ENCODE peak calls at places on chromosomes 6 and 20, in nine cellular contexts. O is GM20000, C is esophagus squamous epithelium, M is Panc1, V is psoas muscle, I is A549, P is BJ, R is GM12865, X is AG10803. T is an unnamed sample.
A peak's percentile ranks its signal among the peaks of the same experiment; 100 is the strongest.

GRCh38 chr6:11848852-11849731 is 70.5 kb upstream of the ADTRP start:
- DNase-seq in O (no peak), C (no peak), M (no peak), V (no peak), I (no peak), P (no peak), R (no peak), X (peak; percentile 45), T (peak; percentile 83)

GRCh38 chr20:13436530-13436929 is 202.2 kb downstream of the TASP1 start:
- DNase-seq in O (no peak), C (no peak), M (no peak), V (no peak), I (no peak), P (no peak), R (no peak), X (no peak), T (no peak)

GRCh38 chr6:63816979-63817436 is 181.4 kb downstream of the PHF3 start:
- DNase-seq in O (no peak), C (no peak), M (no peak), V (no peak), I (no peak), P (no peak), R (peak; percentile 28), X (no peak), T (no peak)

GRCh38 chr6:137155830-137156229 is 17.6 kb downstream of the IL22RA2 start:
- DNase-seq in O (peak; percentile 37), C (no peak), M (no peak), V (no peak), I (no peak), P (no peak), R (peak; percentile 59), X (peak; percentile 44), T (no peak)

GRCh38 chr20:33521461-33521860 is 31.6 kb downstream of the CBFA2T2 start:
- DNase-seq in O (no peak), C (no peak), M (no peak), V (no peak), I (no peak), P (no peak), R (no peak), X (no peak), T (no peak)

GRCh38 chr20:40506567-40506966 is 182.5 kb downstream of the MAFB start:
- DNase-seq in O (no peak), C (peak; percentile 62), M (no peak), V (peak; percentile 93), I (peak; percentile 9), P (peak; percentile 89), R (no peak), X (peak; percentile 100), T (peak; percentile 34)

GRCh38 chr6:31497595-31498476 is at the start of gene MICB:
- DNase-seq in O (peak; percentile 87), C (no peak), M (no peak), V (peak; percentile 64), I (peak; percentile 78), P (no peak), R (peak; percentile 90), X (peak; percentile 60), T (peak; percentile 85)

GRCh38 chr6:87806635-87807034 is 104.6 kb upstream of the AKIRIN2 start:
- DNase-seq in O (no peak), C (no peak), M (no peak), V (no peak), I (no peak), P (no peak), R (peak; percentile 34), X (no peak), T (no peak)

GRCh38 chr6:25623874-25624273 is 28.1 kb upstream of the SCGN start:
- DNase-seq in O (no peak), C (no peak), M (no peak), V (no peak), I (no peak), P (no peak), R (no peak), X (no peak), T (no peak)

GRCh38 chr6:109787312-109787711 is 96.2 kb downstream of the FIG4 start:
- DNase-seq in O (no peak), C (no peak), M (no peak), V (no peak), I (no peak), P (no peak), R (no peak), X (no peak), T (no peak)

GRCh38 chr6:109782401-109783046 is 91.4 kb downstream of the FIG4 start:
- DNase-seq in O (no peak), C (no peak), M (no peak), V (no peak), I (no peak), P (no peak), R (no peak), X (no peak), T (no peak)

GRCh38 chr6:109781001-109781400 is 89.9 kb downstream of the FIG4 start:
- DNase-seq in O (no peak), C (no peak), M (no peak), V (no peak), I (no peak), P (no peak), R (no peak), X (no peak), T (no peak)

GRCh38 chr6:109788687-109789086 is 97.6 kb downstream of the FIG4 start:
- DNase-seq in O (no peak), C (no peak), M (no peak), V (no peak), I (no peak), P (no peak), R (no peak), X (peak; percentile 52), T (no peak)

DNA sequence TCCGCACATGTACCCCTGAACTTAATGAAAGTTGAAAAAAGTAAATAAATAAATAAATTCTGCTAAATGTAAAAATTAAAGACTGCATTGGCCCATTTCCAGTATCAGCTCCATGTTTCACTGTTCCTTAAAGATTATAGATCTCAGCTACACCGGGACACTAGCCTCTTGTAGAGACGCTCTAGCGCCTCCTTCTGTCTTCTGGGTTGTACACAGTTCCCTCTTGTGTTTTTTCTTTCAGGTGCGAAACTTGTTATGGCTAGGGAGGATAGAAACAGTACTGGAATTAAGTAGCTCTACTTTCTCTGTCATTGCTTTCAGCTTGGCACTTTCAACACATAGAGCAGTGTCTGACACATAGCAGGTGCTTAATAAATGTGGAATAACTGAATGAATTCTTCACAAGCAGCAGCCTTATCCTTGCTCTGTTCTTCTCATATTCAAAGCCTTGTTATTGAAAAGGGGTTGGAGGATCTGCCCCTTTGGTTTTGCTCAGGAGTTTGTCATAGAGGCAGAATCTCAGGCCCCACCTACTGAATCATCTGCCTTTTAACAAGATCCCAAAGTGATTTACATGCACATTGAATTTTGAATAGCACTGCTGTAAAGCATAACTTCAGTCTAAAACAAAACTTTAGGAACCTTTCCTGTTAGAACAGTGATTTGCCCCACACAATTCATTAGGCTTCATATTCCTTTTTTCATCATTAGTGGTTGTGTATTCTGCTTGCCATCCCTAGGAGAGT is 92.3 kb downstream of the FIG4 start:
- DNase-seq in O (no peak), C (no peak), M (no peak), V (no peak), I (no peak), P (no peak), R (peak; percentile 7), X (no peak), T (no peak)
- TF ChIP-seq CTCF in O (no peak), C (no peak), M (peak; percentile 56), V (peak; percentile 10), I (no peak), P (peak; percentile 21), R (peak; percentile 5), X (peak; percentile 27), T (peak; percentile 5)

GRCh38 chr20:62133864-62134263 is 9.3 kb downstream of the PSMA7 start:
- DNase-seq in O (no peak), C (no peak), M (no peak), V (no peak), I (no peak), P (no peak), R (peak; percentile 28), X (no peak), T (no peak)
- TF ChIP-seq CTCF in O (no peak), C (no peak), M (no peak), V (no peak), I (no peak), P (no peak), R (no peak), X (peak; percentile 26), T (no peak)

GRCh38 chr6:29976588-29977424 is 34.5 kb downstream of the HLA-A start:
- DNase-seq in O (peak; percentile 69), C (no peak), M (no peak), V (peak; percentile 91), I (peak; percentile 55), P (no peak), R (peak; percentile 80), X (peak; percentile 70), T (peak; percentile 76)
- TF ChIP-seq CTCF in O (peak; percentile 55), C (no peak), M (peak; percentile 67), V (peak; percentile 28), I (no peak), P (peak; percentile 53), R (peak; percentile 24), X (peak; percentile 49), T (peak; percentile 18)

GRCh38 chr20:50285376-50286173 is 94.9 kb downstream of the CEBPB start:
- DNase-seq in O (peak; percentile 68), C (no peak), M (no peak), V (peak; percentile 49), I (no peak), P (peak; percentile 83), R (peak; percentile 80), X (peak; percentile 76), T (peak; percentile 72)
- TF ChIP-seq CTCF in O (no peak), C (no peak), M (no peak), V (no peak), I (no peak), P (peak; percentile 33), R (no peak), X (peak; percentile 29), T (no peak)

T was measured in endothelial cell of umbilical vein.